ENCODE peak calls at places on chromosomes 4 and X, in seven cellular contexts. J is H1, E is SK-N-SH, B is GM12878, M is HCT116, X is HepG2, I is K562. G is an unnamed sample.

GRCh38 chr4:1896658-1896991 is 25.4 kb downstream of the NSD2 start:
- DNase-seq in J (no peak), E (no peak), B (no peak), M (no peak), X (no peak), I (no peak), G (no peak)

GRCh38 chrX:149470960-149471359 is 34.1 kb downstream of the IDS start:
- DNase-seq in J (peak), E (peak), B (no peak), M (peak), X (peak), I (peak), G (peak)

GRCh38 chrX:23317799-23318724 is 16.6 kb upstream of the PTCHD1 start:
- DNase-seq in J (peak), E (peak), B (no peak), M (no peak), X (no peak), I (peak), G (peak)

GRCh38 chr4:24657768-24658617 is 73.6 kb upstream of the DHX15 start:
- DNase-seq in J (no peak), E (no peak), B (peak), M (peak), X (peak), I (no peak), G (peak)

GRCh38 chrX:45903781-45904201 is 641.4 kb downstream of the ZNF674 start:
- DNase-seq in J (no peak), E (no peak), B (no peak), M (no peak), X (no peak), I (no peak), G (no peak)

GRCh38 chr4:1347410-1347864 is 429 bp downstream of the UVSSA start:
- DNase-seq in J (peak), E (peak), B (no peak), M (no peak), X (peak), I (peak), G (peak)

GRCh38 chrX:115559672-115560071 is 1.3 kb upstream of the PLS3 start:
- DNase-seq in J (no peak), E (no peak), B (no peak), M (no peak), X (peak), I (no peak), G (no peak)

GRCh38 chr4:106022454-106022853 is 127.2 kb downstream of the NPNT start:
- DNase-seq in J (no peak), E (no peak), B (no peak), M (no peak), X (no peak), I (no peak), G (no peak)

GRCh38 chr4:8907596-8908205 is 36.1 kb upstream of the HMX1 start:
- DNase-seq in J (peak), E (peak), B (no peak), M (no peak), X (no peak), I (no peak), G (no peak)

GRCh38 chr4:99811850-99812249 is 4.8 kb upstream of the DAPP1 start:
- DNase-seq in J (no peak), E (no peak), B (no peak), M (peak), X (peak), I (peak), G (peak)

GRCh38 chr4:23485793-23486192 is 404.1 kb downstream of the PPARGC1A start:
- DNase-seq in J (no peak), E (no peak), B (no peak), M (no peak), X (no peak), I (peak), G (no peak)

GRCh38 chrX:816411-816810 is 185.8 kb downstream of the SHOX start:
- DNase-seq in J (no peak), E (no peak), B (no peak), M (no peak), X (no peak), I (no peak), G (no peak)

GRCh38 chr4:165464813-165465381 is 86.1 kb downstream of the CPE start:
- DNase-seq in J (no peak), E (peak), B (no peak), M (no peak), X (peak), I (peak), G (peak)

GRCh38 chr4:7868892-7869471 is 70.7 kb downstream of the AFAP1 start:
- DNase-seq in J (no peak), E (no peak), B (no peak), M (no peak), X (no peak), I (no peak), G (no peak)

GRCh38 chr4:20326977-20327376 is 75.3 kb downstream of the SLIT2 start:
- DNase-seq in J (no peak), E (peak), B (no peak), M (no peak), X (no peak), I (no peak), G (no peak)

GRCh38 chr4:139919513-139919912 is 234.5 kb downstream of the MAML3 start:
- DNase-seq in J (no peak), E (no peak), B (no peak), M (no peak), X (no peak), I (no peak), G (no peak)

GRCh38 chr4:139530833-139531427 is 25.1 kb downstream of the SETD7 start:
- DNase-seq in J (peak), E (peak), B (no peak), M (peak), X (peak), I (peak), G (peak)

GRCh38 chr4:10345381-10345784 is 111.8 kb downstream of the ZNF518B start:
- DNase-seq in J (no peak), E (no peak), B (no peak), M (no peak), X (no peak), I (peak), G (no peak)

GRCh38 chr4:56301181-56302076 is 85.9 kb downstream of the AASDH start:
- DNase-seq in J (peak), E (peak), B (peak), M (peak), X (peak), I (peak), G (peak)

GRCh38 chrX:65744965-65745364 is 77.5 kb downstream of the MSN start:
- DNase-seq in J (no peak), E (no peak), B (no peak), M (no peak), X (no peak), I (no peak), G (no peak)

GRCh38 chr4:83320548-83320947 is 14.1 kb downstream of the HPSE start:
- DNase-seq in J (no peak), E (no peak), B (no peak), M (no peak), X (no peak), I (no peak), G (no peak)

GRCh38 chr4:69122476-69122875 is 26.2 kb downstream of the UGT2B7 start:
- DNase-seq in J (no peak), E (no peak), B (no peak), M (no peak), X (no peak), I (no peak), G (no peak)

GRCh38 chrX:69503835-69504625 is at the start of gene NALF2:
- DNase-seq in J (peak), E (peak), B (no peak), M (peak), X (peak), I (no peak), G (peak)
- TF ChIP-seq JUND in J (no peak), E (no peak), B (no peak), M (no peak), X (no peak), I (no peak), G (no peak)

DNA sequence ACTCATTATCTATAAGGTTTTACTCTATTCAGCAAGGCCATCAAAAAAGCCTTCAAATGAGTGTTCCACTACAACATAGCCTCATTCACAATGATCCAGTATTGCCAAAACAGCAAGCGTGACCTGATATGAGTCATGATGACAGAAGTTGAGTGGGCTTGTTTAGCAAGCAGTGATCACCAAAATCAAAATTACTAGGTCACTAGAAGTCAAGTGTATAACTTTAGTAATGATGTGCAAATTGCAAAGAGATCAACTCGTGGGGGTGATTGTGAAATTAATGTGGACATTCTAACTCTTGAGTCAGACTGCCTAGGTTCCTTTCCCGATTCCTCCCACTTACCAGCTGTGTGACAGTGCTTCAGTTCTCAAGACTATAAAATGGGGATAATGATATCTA is 124.5 kb downstream of the CHM start:
- DNase-seq in J (no peak), E (no peak), B (no peak), M (no peak), X (no peak), I (no peak), G (no peak)
- TF ChIP-seq JUND in J (no peak), E (no peak), B (no peak), M (no peak), X (no peak), I (no peak), G (no peak)

DNA sequence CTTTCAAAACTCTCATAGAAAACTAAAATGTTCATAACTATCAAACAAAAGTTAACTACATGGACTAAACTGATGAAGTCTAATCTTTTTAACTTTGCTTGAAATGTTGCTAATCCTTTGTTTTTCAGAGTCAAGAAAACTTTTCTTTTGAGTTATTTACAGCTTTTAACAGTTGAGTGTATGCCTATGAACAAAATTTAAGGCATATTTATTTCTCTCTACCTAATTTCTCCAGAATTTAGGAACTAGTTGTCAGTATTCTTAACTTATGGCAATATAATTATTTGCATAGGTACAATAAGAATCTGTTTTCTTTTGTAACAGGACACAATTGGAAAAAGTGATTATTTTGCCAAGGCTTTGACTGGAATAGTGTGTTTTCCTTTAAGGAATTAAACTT is 23.8 kb downstream of the TENM3 start:
- DNase-seq in J (no peak), E (no peak), B (no peak), M (no peak), X (no peak), I (no peak), G (no peak)
- TF ChIP-seq JUND in J (no peak), E (no peak), B (no peak), M (no peak), X (no peak), I (no peak), G (no peak)

DNA sequence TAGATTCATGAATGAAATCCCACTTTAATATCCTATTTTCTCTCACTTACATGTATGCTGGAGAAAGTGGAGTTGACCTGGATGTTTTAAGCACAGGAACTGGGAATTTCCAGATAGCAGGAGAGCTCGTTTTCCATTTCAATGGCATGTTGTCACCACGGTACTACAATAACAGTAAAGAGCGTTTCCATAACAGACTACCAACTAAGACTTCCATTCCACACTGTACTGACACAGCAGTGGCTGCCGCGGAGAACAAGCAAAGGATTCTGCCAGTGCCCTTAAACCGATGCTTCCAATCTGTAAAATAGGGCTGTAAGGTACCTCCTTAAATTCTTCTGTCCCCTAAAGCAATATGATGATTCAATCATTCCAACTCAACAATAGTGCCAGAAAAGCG is 143.9 kb downstream of the KLHL13 start:
- DNase-seq in J (no peak), E (no peak), B (no peak), M (no peak), X (no peak), I (no peak), G (peak)
- TF ChIP-seq JUND in J (no peak), E (no peak), B (no peak), M (no peak), X (no peak), I (no peak), G (no peak)

DNA sequence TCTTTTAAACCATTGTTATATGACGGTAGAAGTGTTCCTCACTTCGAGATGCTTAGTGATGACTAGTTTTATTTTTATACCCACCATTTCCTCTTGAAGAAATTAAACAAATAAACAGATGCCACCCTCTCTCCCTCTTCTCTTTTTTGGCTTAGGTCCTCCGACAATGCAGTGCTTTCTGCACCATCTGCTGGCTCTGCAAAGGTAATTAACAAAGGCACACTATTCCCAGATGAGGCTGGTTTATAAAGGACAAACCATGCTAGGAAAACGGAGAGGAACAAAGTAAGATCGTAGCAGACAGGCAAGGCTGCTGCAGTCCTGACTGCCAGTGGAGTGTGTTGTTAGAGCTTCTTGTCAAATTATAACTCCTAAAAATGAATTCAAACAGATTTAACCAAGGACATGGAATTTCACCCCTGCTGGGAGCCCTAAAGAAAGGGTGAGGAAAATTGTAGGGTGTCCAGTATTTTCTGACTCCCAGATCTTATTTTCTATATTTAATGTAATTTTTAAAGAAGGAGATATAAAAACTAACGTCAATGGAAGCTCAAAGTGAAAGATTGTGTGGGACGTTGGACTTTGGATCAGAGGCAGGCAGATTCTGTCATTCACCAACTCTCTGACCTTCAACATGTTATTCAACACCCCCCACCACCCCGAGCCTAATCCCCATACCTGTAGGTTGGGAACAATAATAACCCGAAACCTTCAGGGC is 142.1 kb downstream of the CPEB2 start:
- DNase-seq in J (no peak), E (no peak), B (no peak), M (no peak), X (no peak), I (no peak), G (peak)
- TF ChIP-seq JUND in J (no peak), E (no peak), B (no peak), M (no peak), X (no peak), I (no peak), G (no peak)

GRCh38 chrX:120145295-120145925 is 13.0 kb upstream of the RHOXF2 start:
- DNase-seq in J (no peak), E (no peak), B (no peak), M (no peak), X (no peak), I (peak), G (no peak)

GRCh38 chrX:120144178-120144844 is 14.1 kb upstream of the RHOXF2 start:
- DNase-seq in J (peak), E (no peak), B (no peak), M (no peak), X (no peak), I (peak), G (no peak)

GRCh38 chrX:120136128-120136527 is 20.4 kb upstream of the RHOXF1 start:
- DNase-seq in J (no peak), E (no peak), B (no peak), M (no peak), X (no peak), I (no peak), G (no peak)

GRCh38 chrX:120137439-120137838 is 21.0 kb upstream of the RHOXF2 start:
- DNase-seq in J (no peak), E (no peak), B (no peak), M (no peak), X (no peak), I (no peak), G (no peak)

DNA sequence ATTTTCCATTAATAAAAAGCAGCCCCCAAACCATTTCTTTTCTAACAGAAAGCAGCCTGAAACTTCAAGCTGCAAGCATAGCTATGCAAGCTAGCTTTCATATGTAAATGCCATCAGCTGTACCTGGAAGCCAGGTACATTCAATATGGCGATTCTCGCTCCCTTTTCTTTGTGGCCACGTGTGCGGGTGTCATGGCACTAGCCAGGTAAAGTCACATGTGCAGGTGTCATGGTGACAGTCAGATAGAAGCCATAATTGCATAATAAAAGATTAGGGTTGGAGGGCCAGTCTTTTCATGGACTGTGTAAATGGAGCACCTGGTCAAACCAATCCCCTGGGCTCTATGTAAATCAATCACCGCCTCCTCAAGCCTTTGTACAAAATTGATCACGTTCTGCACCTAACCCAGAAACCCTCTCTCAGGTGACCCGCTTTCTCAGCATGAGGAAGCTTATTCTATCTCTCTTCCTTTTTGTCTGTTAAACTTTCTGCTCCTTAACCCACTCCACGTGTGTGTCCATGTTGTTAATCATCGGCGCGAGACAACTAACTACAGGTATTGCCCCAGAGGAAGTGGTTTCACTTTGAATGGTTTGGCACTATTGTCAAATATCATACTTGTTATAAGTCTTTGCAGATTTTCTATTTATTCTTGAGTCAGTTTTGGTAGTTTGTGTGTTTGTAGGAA is 18.0 kb upstream of the RHOXF2 start:
- DNase-seq in J (no peak), E (no peak), B (no peak), M (no peak), X (no peak), I (no peak), G (no peak)
- TF ChIP-seq JUND in J (no peak), E (no peak), B (no peak), M (no peak), X (no peak), I (no peak), G (no peak)

G was measured in T47D.